ENCODE peak calls at places on chromosomes 11 and 22, in five cellular contexts. D, P, S, Y and O are unnamed samples.

GRCh38 chr11:15171956-15172355 is 57.2 kb downstream of the INSC start:
- DNase-seq in S (no peak), Y (no peak), P (no peak), D (no peak), O (no peak)

GRCh38 chr11:73308963-73309960 is 1.2 kb downstream of the ARHGEF17 start:
- DNase-seq in P (peak), S (peak), Y (peak), D (no peak), O (peak)

GRCh38 chr11:34263462-34264186 is 94.2 kb downstream of the ABTB2 start:
- DNase-seq in P (peak), Y (peak), S (peak), D (no peak), O (peak)

GRCh38 chr11:31240340-31240904 is 129.1 kb downstream of the DCDC1 start:
- DNase-seq in D (no peak), P (no peak), S (no peak), Y (peak), O (no peak)

GRCh38 chr11:87421422-87421821 is 383.7 kb downstream of the TMEM135 start:
- DNase-seq in D (peak), S (peak), P (peak), Y (peak), O (no peak)

GRCh38 chr11:67024410-67024809 is 1.5 kb downstream of the SYT12 start:
- DNase-seq in S (no peak), Y (no peak), D (no peak), P (no peak), O (no peak)

GRCh38 chr11:12318791-12319733 is 58.3 kb upstream of the PARVA start:
- DNase-seq in S (no peak), P (no peak), Y (peak), D (no peak), O (no peak)

GRCh38 chr11:123742334-123742733 is 874 bp upstream of the ZNF202 start:
- DNase-seq in P (no peak), S (no peak), D (no peak), Y (peak), O (no peak)

GRCh38 chr11:78595431-78596130 is 20.9 kb upstream of the NARS2 start:
- DNase-seq in Y (no peak), S (no peak), D (no peak), P (no peak), O (no peak)

GRCh38 chr11:19323502-19323901 is 82.8 kb upstream of the E2F8 start:
- DNase-seq in P (no peak), S (no peak), Y (peak), D (no peak), O (no peak)

GRCh38 chr22:26479792-26480610 is 3.6 kb downstream of the HPS4 start:
- DNase-seq in Y (no peak), D (no peak), P (no peak), S (peak), O (no peak)

GRCh38 chr11:57802411-57802810 is 40.8 kb downstream of the CTNND1 start:
- DNase-seq in P (no peak), S (no peak), D (no peak), Y (no peak), O (no peak)

GRCh38 chr11:126135182-126136176 is 72.8 kb upstream of the CDON start:
- DNase-seq in Y (peak), P (no peak), D (no peak), S (no peak), O (no peak)

GRCh38 chr11:69640260-69640994 is 529 bp upstream of the CCND1 start:
- DNase-seq in S (peak), Y (peak), P (no peak), D (no peak), O (no peak)

GRCh38 chr22:27796829-27797792 is 4.4 kb downstream of the MN1 start:
- DNase-seq in P (no peak), D (no peak), Y (no peak), S (no peak), O (no peak)

GRCh38 chr11:65853249-65853979 is 4.6 kb downstream of the CFL1 start:
- DNase-seq in S (peak), D (no peak), P (no peak), Y (no peak), O (no peak)

GRCh38 chr11:61754534-61755482 is 2.4 kb downstream of the MYRF start:
- DNase-seq in S (no peak), Y (peak), D (no peak), P (peak), O (no peak)

GRCh38 chr11:15485432-15485831 is 370.7 kb downstream of the INSC start:
- DNase-seq in P (no peak), S (no peak), D (no peak), Y (no peak), O (no peak)

GRCh38 chr11:19827399-19828135 is 114.9 kb downstream of the NAV2 start:
- DNase-seq in P (no peak), S (peak), D (no peak), Y (peak), O (no peak)

GRCh38 chr11:2295971-2296912 is 5.5 kb downstream of the C11orf21 start:
- DNase-seq in S (no peak), D (no peak), Y (no peak), P (peak), O (peak)

GRCh38 chr22:44659140-44659539 is 42.9 kb upstream of the PRR5 start:
- DNase-seq in D (no peak), Y (peak), P (no peak), S (no peak), O (no peak)

GRCh38 chr11:123258877-123259276 is 63.8 kb upstream of the CLMP start:
- DNase-seq in D (no peak), P (no peak), Y (no peak), S (no peak), O (no peak)

GRCh38 chr11:114078423-114078822 is 18.9 kb downstream of the ZBTB16 start:
- DNase-seq in P (no peak), Y (no peak), S (no peak), D (no peak), O (peak)

GRCh38 chr22:27888310-27888709 is 30.7 kb downstream of the PITPNB start:
- DNase-seq in S (no peak), Y (no peak), D (no peak), P (no peak), O (no peak)

GRCh38 chr11:46892838-46893237 is 25.5 kb downstream of the LRP4 start:
- DNase-seq in S (no peak), Y (no peak), P (no peak), D (no peak), O (no peak)